ENCODE peak calls at places on chromosomes 4 and X, in ten cellular contexts. One of them, this sample, is unnamed.

GRCh38 chr4:4881432-4881831 is 22.0 kb downstream of the MSX1 start:
- DNase-seq in activated CD4-positive, alpha-beta T cell treated with anti-CD3 and anti-CD28 coated beads for 36 hours: no peak
- DNase-seq in myocyte: no peak
- DNase-seq in ACHN: no peak
- DNase-seq in kidney glomerular epithelial cell: no peak
- DNase-seq in astrocyte of the spinal cord: no peak
- DNase-seq in foreskin fibroblast: no peak
- DNase-seq in pulmonary artery endothelial cell: no peak
- DNase-seq in IMR-90: no peak
- DNase-seq in NCI-H1092: no peak
- DNase-seq in this sample: no peak

GRCh38 chr4:54635329-54635728 is 22.4 kb upstream of the KIT start:
- DNase-seq in activated CD4-positive, alpha-beta T cell treated with anti-CD3 and anti-CD28 coated beads for 36 hours: no peak
- DNase-seq in myocyte: no peak
- DNase-seq in ACHN: no peak
- DNase-seq in kidney glomerular epithelial cell: no peak
- DNase-seq in astrocyte of the spinal cord: no peak
- DNase-seq in foreskin fibroblast: no peak
- DNase-seq in pulmonary artery endothelial cell: no peak
- DNase-seq in IMR-90: no peak
- DNase-seq in NCI-H1092: no peak
- DNase-seq in this sample: no peak

GRCh38 chr4:57064811-57065711 is 45.1 kb downstream of the IGFBP7 start:
- DNase-seq in activated CD4-positive, alpha-beta T cell treated with anti-CD3 and anti-CD28 coated beads for 36 hours: no peak
- DNase-seq in myocyte: peak
- DNase-seq in ACHN: peak
- DNase-seq in kidney glomerular epithelial cell: peak
- DNase-seq in astrocyte of the spinal cord: peak
- DNase-seq in foreskin fibroblast: peak
- DNase-seq in pulmonary artery endothelial cell: peak
- DNase-seq in IMR-90: peak
- DNase-seq in NCI-H1092: no peak
- DNase-seq in this sample: peak

GRCh38 chr4:40058121-40058520 is 1.5 kb downstream of the N4BP2 start:
- DNase-seq in activated CD4-positive, alpha-beta T cell treated with anti-CD3 and anti-CD28 coated beads for 36 hours: no peak
- DNase-seq in myocyte: no peak
- DNase-seq in ACHN: no peak
- DNase-seq in kidney glomerular epithelial cell: peak
- DNase-seq in astrocyte of the spinal cord: no peak
- DNase-seq in foreskin fibroblast: no peak
- DNase-seq in pulmonary artery endothelial cell: no peak
- DNase-seq in IMR-90: no peak
- DNase-seq in NCI-H1092: no peak
- DNase-seq in this sample: no peak

GRCh38 chr4:140243345-140243753 is 89.4 kb upstream of the MAML3 start:
- DNase-seq in activated CD4-positive, alpha-beta T cell treated with anti-CD3 and anti-CD28 coated beads for 36 hours: peak
- DNase-seq in myocyte: no peak
- DNase-seq in ACHN: no peak
- DNase-seq in kidney glomerular epithelial cell: no peak
- DNase-seq in astrocyte of the spinal cord: no peak
- DNase-seq in foreskin fibroblast: no peak
- DNase-seq in pulmonary artery endothelial cell: no peak
- DNase-seq in IMR-90: no peak
- DNase-seq in NCI-H1092: peak
- DNase-seq in this sample: peak

GRCh38 chr4:87420431-87420830 is 1.9 kb upstream of the NUDT9 start:
- DNase-seq in activated CD4-positive, alpha-beta T cell treated with anti-CD3 and anti-CD28 coated beads for 36 hours: no peak
- DNase-seq in myocyte: no peak
- DNase-seq in ACHN: no peak
- DNase-seq in kidney glomerular epithelial cell: no peak
- DNase-seq in astrocyte of the spinal cord: no peak
- DNase-seq in foreskin fibroblast: no peak
- DNase-seq in pulmonary artery endothelial cell: no peak
- DNase-seq in IMR-90: no peak
- DNase-seq in NCI-H1092: no peak
- DNase-seq in this sample: no peak

GRCh38 chrX:37405954-37406353 is 56.8 kb downstream of the PRRG1 start:
- DNase-seq in activated CD4-positive, alpha-beta T cell treated with anti-CD3 and anti-CD28 coated beads for 36 hours: no peak
- DNase-seq in myocyte: peak
- DNase-seq in ACHN: no peak
- DNase-seq in kidney glomerular epithelial cell: no peak
- DNase-seq in astrocyte of the spinal cord: peak
- DNase-seq in foreskin fibroblast: no peak
- DNase-seq in pulmonary artery endothelial cell: no peak
- DNase-seq in IMR-90: peak
- DNase-seq in NCI-H1092: no peak
- DNase-seq in this sample: peak

GRCh38 chr4:93394488-93395185 is 433.9 kb upstream of the ATOH1 start:
- DNase-seq in activated CD4-positive, alpha-beta T cell treated with anti-CD3 and anti-CD28 coated beads for 36 hours: no peak
- DNase-seq in myocyte: no peak
- DNase-seq in ACHN: no peak
- DNase-seq in kidney glomerular epithelial cell: no peak
- DNase-seq in astrocyte of the spinal cord: peak
- DNase-seq in foreskin fibroblast: peak
- DNase-seq in pulmonary artery endothelial cell: no peak
- DNase-seq in IMR-90: peak
- DNase-seq in NCI-H1092: no peak
- DNase-seq in this sample: no peak

GRCh38 chr4:3305610-3306371 is 13.0 kb downstream of the RGS12 start:
- DNase-seq in activated CD4-positive, alpha-beta T cell treated with anti-CD3 and anti-CD28 coated beads for 36 hours: peak
- DNase-seq in myocyte: peak
- DNase-seq in ACHN: no peak
- DNase-seq in kidney glomerular epithelial cell: peak
- DNase-seq in astrocyte of the spinal cord: no peak
- DNase-seq in foreskin fibroblast: no peak
- DNase-seq in pulmonary artery endothelial cell: peak
- DNase-seq in IMR-90: peak
- DNase-seq in NCI-H1092: no peak
- DNase-seq in this sample: peak

GRCh38 chr4:8533274-8533865 is 46.8 kb upstream of the GPR78 start:
- DNase-seq in activated CD4-positive, alpha-beta T cell treated with anti-CD3 and anti-CD28 coated beads for 36 hours: no peak
- DNase-seq in myocyte: no peak
- DNase-seq in ACHN: no peak
- DNase-seq in kidney glomerular epithelial cell: no peak
- DNase-seq in astrocyte of the spinal cord: no peak
- DNase-seq in foreskin fibroblast: no peak
- DNase-seq in pulmonary artery endothelial cell: no peak
- DNase-seq in IMR-90: no peak
- DNase-seq in NCI-H1092: no peak
- DNase-seq in this sample: no peak

GRCh38 chrX:23332101-23332887 is 2.4 kb upstream of the PTCHD1 start:
- DNase-seq in activated CD4-positive, alpha-beta T cell treated with anti-CD3 and anti-CD28 coated beads for 36 hours: peak
- DNase-seq in myocyte: no peak
- DNase-seq in ACHN: no peak
- DNase-seq in kidney glomerular epithelial cell: no peak
- DNase-seq in astrocyte of the spinal cord: no peak
- DNase-seq in foreskin fibroblast: no peak
- DNase-seq in pulmonary artery endothelial cell: no peak
- DNase-seq in IMR-90: no peak
- DNase-seq in NCI-H1092: peak
- DNase-seq in this sample: no peak

GRCh38 chr4:47913328-47913727 is 1.1 kb downstream of the NFXL1 start:
- DNase-seq in activated CD4-positive, alpha-beta T cell treated with anti-CD3 and anti-CD28 coated beads for 36 hours: no peak
- DNase-seq in myocyte: peak
- DNase-seq in ACHN: peak
- DNase-seq in kidney glomerular epithelial cell: peak
- DNase-seq in astrocyte of the spinal cord: peak
- DNase-seq in foreskin fibroblast: no peak
- DNase-seq in pulmonary artery endothelial cell: no peak
- DNase-seq in IMR-90: peak
- DNase-seq in NCI-H1092: no peak
- DNase-seq in this sample: peak

GRCh38 chr4:96736352-96736889 is 896.5 kb downstream of the PDHA2 start:
- DNase-seq in activated CD4-positive, alpha-beta T cell treated with anti-CD3 and anti-CD28 coated beads for 36 hours: no peak
- DNase-seq in myocyte: peak
- DNase-seq in ACHN: peak
- DNase-seq in kidney glomerular epithelial cell: peak
- DNase-seq in astrocyte of the spinal cord: peak
- DNase-seq in foreskin fibroblast: no peak
- DNase-seq in pulmonary artery endothelial cell: no peak
- DNase-seq in IMR-90: no peak
- DNase-seq in NCI-H1092: no peak
- DNase-seq in this sample: no peak

This sample was measured in dermis microvascular lymphatic vessel endothelial cell.